ENCODE peak calls at places on chromosome 22, in eight cellular contexts. B, H, C, E, G, N, K and Y are unnamed samples.

GRCh38 chr22:33923660-33924246 is 3.5 kb upstream of the LARGE1 start:
- DNase-seq in B (no peak), H (no peak), C (peak), E (peak), G (peak), N (peak), K (no peak), Y (no peak)

GRCh38 chr22:28604961-28605360 is 74.7 kb downstream of the TTC28 start:
- DNase-seq in B (no peak), H (no peak), C (no peak), E (no peak), G (no peak), N (no peak), K (no peak), Y (no peak)

GRCh38 chr22:27489265-27489675 is 312.3 kb downstream of the MN1 start:
- DNase-seq in B (no peak), H (no peak), C (peak), E (no peak), G (no peak), N (no peak), K (no peak), Y (no peak)

GRCh38 chr22:25360411-25360810 is 141.0 kb downstream of the CRYBB2 start:
- DNase-seq in B (no peak), H (no peak), C (no peak), E (no peak), G (no peak), N (no peak), K (peak), Y (no peak)

GRCh38 chr22:43081968-43082367 is 7.2 kb downstream of the TTLL1 start:
- DNase-seq in B (no peak), H (no peak), C (no peak), E (no peak), G (no peak), N (no peak), K (no peak), Y (no peak)

GRCh38 chr22:21070690-21071615 is 25.2 kb downstream of the LRRC74B start:
- DNase-seq in B (no peak), H (no peak), C (no peak), E (no peak), G (no peak), N (no peak), K (no peak), Y (no peak)

GRCh38 chr22:23243006-23243573 is 62.8 kb downstream of the BCR start:
- DNase-seq in B (peak), H (no peak), C (no peak), E (peak), G (no peak), N (peak), K (no peak), Y (no peak)

GRCh38 chr22:22944268-22944985 is 56.8 kb downstream of the IGLL5 start:
- DNase-seq in B (no peak), H (no peak), C (no peak), E (no peak), G (no peak), N (no peak), K (peak), Y (no peak)

GRCh38 chr22:19419464-19420178 is 11.9 kb downstream of the HIRA start:
- DNase-seq in B (peak), H (no peak), C (no peak), E (peak), G (no peak), N (peak), K (no peak), Y (no peak)

GRCh38 chr22:24357547-24357946 is 69.9 kb upstream of the ADORA2A start:
- DNase-seq in B (no peak), H (no peak), C (no peak), E (no peak), G (no peak), N (no peak), K (no peak), Y (no peak)

GRCh38 chr22:39097098-39098020 is at the start of gene APOBEC3H:
- DNase-seq in B (no peak), H (no peak), C (no peak), E (peak), G (peak), N (peak), K (peak), Y (no peak)

GRCh38 chr22:19291218-19291579 is 320 bp downstream of the CLTCL1 start:
- DNase-seq in B (peak), H (no peak), C (no peak), E (peak), G (no peak), N (peak), K (peak), Y (no peak)

GRCh38 chr22:39431821-39432251 is 25.0 kb upstream of the MGAT3 start:
- DNase-seq in B (no peak), H (no peak), C (peak), E (no peak), G (no peak), N (no peak), K (no peak), Y (peak)

GRCh38 chr22:49163258-49163959 is 664.3 kb downstream of the BRD1 start:
- DNase-seq in B (no peak), H (no peak), C (no peak), E (no peak), G (no peak), N (no peak), K (no peak), Y (no peak)

GRCh38 chr22:19818264-19819208 is 36.1 kb downstream of the GNB1L start:
- DNase-seq in B (no peak), H (no peak), C (no peak), E (no peak), G (no peak), N (no peak), K (peak), Y (no peak)

GRCh38 chr22:48897959-48898358 is 929.7 kb downstream of the BRD1 start:
- DNase-seq in B (no peak), H (no peak), C (no peak), E (no peak), G (no peak), N (no peak), K (peak), Y (no peak)

GRCh38 chr22:23163665-23164064 is 16.6 kb upstream of the BCR start:
- DNase-seq in B (no peak), H (no peak), C (no peak), E (no peak), G (no peak), N (no peak), K (no peak), Y (no peak)

GRCh38 chr22:28544431-28544868 is 135.2 kb downstream of the TTC28 start:
- DNase-seq in B (no peak), H (no peak), C (peak), E (peak), G (no peak), N (no peak), K (no peak), Y (no peak)

GRCh38 chr22:24186892-24187670 is 5.8 kb downstream of the SUSD2 start:
- DNase-seq in B (no peak), H (no peak), C (no peak), E (no peak), G (no peak), N (no peak), K (peak), Y (no peak)

GRCh38 chr22:29798318-29798717 is 31.1 kb downstream of the UQCR10 start:
- DNase-seq in B (no peak), H (no peak), C (no peak), E (peak), G (no peak), N (no peak), K (no peak), Y (no peak)

GRCh38 chr22:17272511-17272991 is 53.3 kb upstream of the ADA2 start:
- DNase-seq in B (no peak), H (no peak), C (no peak), E (no peak), G (peak), N (peak), K (no peak), Y (no peak)

GRCh38 chr22:27213766-27214581 is 556.6 kb downstream of the MIAT start:
- DNase-seq in B (no peak), H (no peak), C (peak), E (no peak), G (no peak), N (no peak), K (no peak), Y (peak)

GRCh38 chr22:19845369-19845722 is 9.3 kb downstream of the GNB1L start:
- DNase-seq in B (no peak), H (no peak), C (no peak), E (no peak), G (no peak), N (no peak), K (no peak), Y (no peak)

GRCh38 chr22:49403102-49403501 is 424.6 kb downstream of the BRD1 start:
- DNase-seq in B (no peak), H (no peak), C (no peak), E (no peak), G (no peak), N (no peak), K (no peak), Y (no peak)

GRCh38 chr22:19887251-19887985 is 32.7 kb upstream of the GNB1L start:
- DNase-seq in B (no peak), H (no peak), C (no peak), E (no peak), G (no peak), N (no peak), K (no peak), Y (no peak)

GRCh38 chr22:38984224-38984623 is 2.1 kb downstream of the APOBEC3B start:
- DNase-seq in B (no peak), H (no peak), C (no peak), E (peak), G (no peak), N (no peak), K (no peak), Y (no peak)

GRCh38 chr22:23248583-23248982 is 68.3 kb downstream of the BCR start:
- DNase-seq in B (no peak), H (no peak), C (peak), E (peak), G (peak), N (peak), K (no peak), Y (no peak)

GRCh38 chr22:17772249-17772962 is 1.9 kb downstream of the BID start:
- DNase-seq in B (no peak), H (no peak), C (no peak), E (no peak), G (no peak), N (no peak), K (no peak), Y (no peak)

GRCh38 chr22:25062378-25063095 is 110.0 kb downstream of the KIAA1671 start:
- DNase-seq in B (peak), H (no peak), C (no peak), E (no peak), G (no peak), N (no peak), K (no peak), Y (no peak)

GRCh38 chr22:46587492-46588278 is 32.5 kb upstream of the GRAMD4 start:
- DNase-seq in B (no peak), H (no peak), C (no peak), E (no peak), G (no peak), N (no peak), K (peak), Y (no peak)
- H3K4me3 ChIP-seq in B (no peak), H (no peak), C (no peak), E (no peak), G (no peak), N (no peak), K (peak), Y (no peak)

DNA sequence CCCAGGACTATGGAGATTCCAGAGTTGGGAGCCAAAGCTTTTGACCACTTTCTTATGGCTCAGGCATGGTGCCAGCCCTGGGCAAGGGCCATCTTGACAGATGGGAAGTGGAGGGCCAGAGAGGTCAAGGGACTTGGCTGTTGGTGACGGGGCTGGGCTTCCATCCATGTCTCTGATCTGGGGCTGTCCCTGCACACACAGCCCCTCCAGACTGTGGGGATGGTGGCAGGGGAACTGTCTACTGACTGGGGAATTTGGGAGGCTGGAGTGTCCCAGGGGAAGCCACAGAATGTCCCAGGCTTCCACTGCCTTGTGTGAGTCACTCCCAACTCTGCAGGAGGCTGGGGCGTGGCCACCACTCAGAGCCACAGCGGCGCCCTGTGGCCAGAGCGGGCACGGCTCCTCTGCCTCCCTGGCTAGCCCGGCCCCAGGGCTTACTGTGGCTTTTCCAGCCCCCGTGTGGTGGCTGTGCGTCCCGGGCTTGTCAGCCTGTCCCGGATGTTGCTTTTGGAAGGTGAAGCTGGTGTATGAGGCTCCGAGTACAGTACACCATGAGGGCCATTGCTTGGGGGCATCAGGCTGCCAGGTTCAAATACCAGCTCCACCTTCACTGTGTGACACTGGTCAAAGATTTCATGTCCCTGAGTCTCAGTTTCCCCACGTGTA is 19.6 kb downstream of the C22orf23 start:
- DNase-seq in B (peak), H (peak), C (peak), E (peak), G (peak), N (peak), K (peak), Y (peak)
- H3K4me3 ChIP-seq in B (no peak), H (no peak), C (no peak), E (no peak), G (no peak), N (no peak), K (no peak), Y (no peak)

DNA sequence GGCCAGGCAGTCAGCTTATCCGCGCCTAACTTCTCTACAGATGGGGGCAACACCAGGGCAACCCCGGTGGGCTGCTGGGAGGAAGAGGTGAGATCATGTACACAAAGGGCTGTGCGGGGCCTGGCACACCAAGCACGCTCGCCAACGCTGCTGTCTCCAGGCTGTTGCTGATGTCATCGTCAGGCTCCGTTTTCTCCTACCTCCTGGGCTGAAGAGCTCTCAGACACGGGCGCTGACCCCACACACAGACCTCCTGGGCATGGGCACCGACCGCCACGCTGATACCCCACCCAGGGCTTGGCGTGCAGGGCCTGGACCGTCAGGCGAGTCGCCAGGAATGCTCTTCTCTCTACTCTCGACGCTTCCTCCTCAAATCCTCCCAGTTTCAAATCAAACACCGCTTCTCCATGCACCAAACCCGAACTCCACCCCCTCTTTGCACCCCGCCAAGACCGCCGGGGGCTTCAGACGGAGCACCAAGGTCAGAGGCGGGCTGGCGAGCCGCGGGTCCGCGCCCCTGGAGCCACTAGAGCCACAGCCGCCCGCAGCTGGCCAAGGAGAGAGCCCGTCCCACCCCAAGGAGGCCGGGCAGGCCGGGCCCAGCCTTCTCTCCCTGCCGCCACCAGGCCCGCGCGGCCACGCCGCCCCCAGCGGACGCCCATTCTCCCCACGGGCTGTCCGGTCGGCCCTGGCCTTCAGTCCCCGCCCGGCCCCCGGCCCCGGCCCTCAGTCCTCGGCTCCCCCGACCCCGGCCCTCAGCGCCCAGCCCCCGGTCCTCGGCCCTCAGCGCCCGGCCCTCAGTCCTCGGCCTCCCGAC is 772 bp downstream of the SBF1 start:
- DNase-seq in B (peak), H (no peak), C (peak), E (peak), G (no peak), N (peak), K (peak), Y (no peak)
- H3K4me3 ChIP-seq in B (peak), H (peak), C (peak), E (peak), G (peak), N (peak), K (peak), Y (peak)

DNA sequence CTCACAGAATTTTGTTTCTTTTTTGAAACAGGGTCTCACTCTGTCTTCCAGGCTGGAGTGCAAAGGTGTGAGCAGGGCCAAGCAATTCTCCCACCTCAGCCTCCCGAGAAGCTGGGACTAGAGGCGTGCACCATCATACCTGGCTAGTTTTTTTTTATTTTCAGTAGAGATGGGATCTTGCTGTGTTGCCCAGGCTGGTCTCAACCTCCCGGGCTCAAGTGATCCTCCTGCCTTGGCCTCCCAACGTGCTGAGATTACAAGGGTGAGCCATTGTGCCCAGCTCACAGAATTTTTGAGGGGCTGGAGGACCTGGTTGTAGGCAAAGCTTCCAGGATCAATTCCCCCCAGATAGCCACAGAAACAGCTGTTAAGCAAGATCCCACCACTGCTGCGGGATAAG is 47.1 kb upstream of the RBFOX2 start:
- DNase-seq in B (no peak), H (no peak), C (no peak), E (no peak), G (no peak), N (no peak), K (no peak), Y (no peak)
- H3K4me3 ChIP-seq in B (no peak), H (no peak), C (no peak), E (no peak), G (no peak), N (no peak), K (no peak), Y (no peak)

GRCh38 chr22:41975299-41976069 is 6.2 kb downstream of the SEPTIN3 start:
- DNase-seq in B (no peak), H (no peak), C (no peak), E (no peak), G (no peak), N (no peak), K (no peak), Y (no peak)

GRCh38 chr22:41978732-41979131 is 9.5 kb downstream of the SEPTIN3 start:
- DNase-seq in B (no peak), H (no peak), C (no peak), E (no peak), G (no peak), N (no peak), K (no peak), Y (no peak)

GRCh38 chr22:41976070-41976901 is 7.0 kb downstream of the SEPTIN3 start:
- DNase-seq in B (peak), H (no peak), C (no peak), E (no peak), G (no peak), N (peak), K (peak), Y (no peak)

GRCh38 chr22:41974691-41975290 is 5.5 kb downstream of the SEPTIN3 start:
- DNase-seq in B (no peak), H (no peak), C (no peak), E (no peak), G (no peak), N (no peak), K (no peak), Y (no peak)

GRCh38 chr22:41976961-41977566 is 7.8 kb downstream of the SEPTIN3 start:
- DNase-seq in B (no peak), H (no peak), C (no peak), E (no peak), G (no peak), N (no peak), K (no peak), Y (no peak)
- H3K4me3 ChIP-seq in B (peak), H (peak), C (peak), E (no peak), G (no peak), N (peak), K (peak), Y (no peak)

GRCh38 chr22:32204211-32204855 is 540 bp downstream of the RFPL2 start:
- DNase-seq in B (peak), H (no peak), C (no peak), E (no peak), G (no peak), N (peak), K (no peak), Y (no peak)

GRCh38 chr22:32203181-32204105 is 1.4 kb downstream of the RFPL2 start:
- DNase-seq in B (no peak), H (no peak), C (no peak), E (no peak), G (peak), N (no peak), K (no peak), Y (no peak)

GRCh38 chr22:32202161-32202538 is 2.7 kb downstream of the RFPL2 start:
- DNase-seq in B (no peak), H (no peak), C (no peak), E (no peak), G (no peak), N (no peak), K (no peak), Y (no peak)

GRCh38 chr22:32200752-32201151 is 4.1 kb downstream of the RFPL2 start:
- DNase-seq in B (no peak), H (no peak), C (no peak), E (no peak), G (peak), N (no peak), K (no peak), Y (no peak)

GRCh38 chr22:32202539-32203180 is 2.2 kb downstream of the RFPL2 start:
- DNase-seq in B (peak), H (no peak), C (peak), E (peak), G (peak), N (peak), K (peak), Y (no peak)
- H3K4me3 ChIP-seq in B (peak), H (no peak), C (no peak), E (no peak), G (no peak), N (peak), K (peak), Y (no peak)

DNA sequence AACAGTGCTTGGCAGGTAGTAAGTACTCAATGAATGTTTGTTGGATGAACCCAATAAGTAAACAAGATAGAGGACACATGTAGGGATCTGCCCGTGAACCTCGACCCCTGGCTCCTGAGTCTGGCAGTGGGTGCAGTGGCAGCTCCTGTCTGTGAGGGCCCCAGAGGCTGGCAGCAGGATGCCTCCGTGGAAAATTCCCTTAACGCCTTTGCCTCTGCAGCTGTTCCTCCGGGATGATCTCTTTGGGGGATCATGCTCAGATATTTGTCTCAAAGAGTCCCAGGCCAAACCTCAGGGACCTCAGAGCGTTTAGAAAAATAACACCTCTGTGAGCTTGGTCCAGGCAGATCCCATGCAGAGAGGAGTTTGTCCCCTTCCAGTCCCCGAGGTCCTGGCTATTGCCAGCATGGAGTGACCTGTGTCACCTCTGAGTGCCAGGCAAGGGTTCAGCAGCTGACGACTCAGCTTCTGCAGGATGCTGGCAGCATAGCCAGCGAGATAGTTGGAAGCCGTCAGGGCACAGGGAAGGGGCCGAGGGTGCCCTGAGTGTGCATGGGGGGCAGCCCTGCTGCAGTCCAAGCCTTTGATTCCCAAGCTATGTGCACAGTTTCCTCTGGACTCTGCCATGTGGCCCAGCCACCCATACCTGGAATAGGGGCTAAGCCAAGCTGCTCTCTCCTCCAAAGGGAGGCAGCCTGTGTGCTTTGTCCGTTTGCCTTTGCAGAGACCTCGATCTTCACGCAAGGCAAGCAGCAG is 613 bp upstream of the MCHR1 start:
- DNase-seq in B (no peak), H (no peak), C (no peak), E (no peak), G (no peak), N (no peak), K (no peak), Y (no peak)
- H3K4me3 ChIP-seq in B (no peak), H (no peak), C (no peak), E (no peak), G (no peak), N (no peak), K (no peak), Y (no peak)